ENCODE peak calls at places on chromosome 18, in seven cellular contexts. One of them, this sample, is unnamed.

GRCh38 chr18:48791636-48792105 is 159.1 kb downstream of the SMAD7 start:
- DNase-seq in astrocyte of the cerebellum: no peak
- DNase-seq in astrocyte of the spinal cord: no peak
- DNase-seq in AG04450: no peak
- DNase-seq in BJ: no peak
- DNase-seq in IMR-90: no peak
- DNase-seq in heart left ventricle: no peak
- DNase-seq in this sample: no peak

GRCh38 chr18:32735781-32736180 is 37.0 kb downstream of the KLHL14 start:
- DNase-seq in astrocyte of the cerebellum: peak; percentile 82
- DNase-seq in astrocyte of the spinal cord: peak; percentile 79
- DNase-seq in AG04450: no peak
- DNase-seq in BJ: no peak
- DNase-seq in IMR-90: peak; percentile 24
- DNase-seq in heart left ventricle: no peak
- DNase-seq in this sample: no peak

GRCh38 chr18:44126598-44126997 is 554.1 kb upstream of the SETBP1 start:
- DNase-seq in astrocyte of the cerebellum: no peak
- DNase-seq in astrocyte of the spinal cord: no peak
- DNase-seq in AG04450: no peak
- DNase-seq in BJ: no peak
- DNase-seq in IMR-90: no peak
- DNase-seq in heart left ventricle: no peak
- DNase-seq in this sample: no peak

GRCh38 chr18:5628512-5629255 is 84.9 kb upstream of the EPB41L3 start:
- DNase-seq in astrocyte of the cerebellum: no peak
- DNase-seq in astrocyte of the spinal cord: peak; percentile 48
- DNase-seq in AG04450: no peak
- DNase-seq in BJ: no peak
- DNase-seq in IMR-90: peak; percentile 17
- DNase-seq in heart left ventricle: peak; percentile 67
- DNase-seq in this sample: no peak

GRCh38 chr18:7789853-7790552 is 222.9 kb downstream of the PTPRM start:
- DNase-seq in astrocyte of the cerebellum: peak; percentile 35
- DNase-seq in astrocyte of the spinal cord: peak; percentile 60
- DNase-seq in AG04450: peak; percentile 26
- DNase-seq in BJ: no peak
- DNase-seq in IMR-90: peak; percentile 55
- DNase-seq in heart left ventricle: no peak
- DNase-seq in this sample: peak; percentile 5

GRCh38 chr18:70623106-70623505 is 334.3 kb downstream of the SOCS6 start:
- DNase-seq in astrocyte of the cerebellum: no peak
- DNase-seq in astrocyte of the spinal cord: no peak
- DNase-seq in AG04450: no peak
- DNase-seq in BJ: no peak
- DNase-seq in IMR-90: no peak
- DNase-seq in heart left ventricle: no peak
- DNase-seq in this sample: no peak

GRCh38 chr18:8823530-8823929 is 118.2 kb downstream of the MTCL1 start:
- DNase-seq in astrocyte of the cerebellum: no peak
- DNase-seq in astrocyte of the spinal cord: no peak
- DNase-seq in AG04450: no peak
- DNase-seq in BJ: no peak
- DNase-seq in IMR-90: no peak
- DNase-seq in heart left ventricle: no peak
- DNase-seq in this sample: no peak

GRCh38 chr18:46333371-46334199 is 229.4 kb downstream of the HAUS1 start:
- DNase-seq in astrocyte of the cerebellum: no peak
- DNase-seq in astrocyte of the spinal cord: no peak
- DNase-seq in AG04450: no peak
- DNase-seq in BJ: no peak
- DNase-seq in IMR-90: no peak
- DNase-seq in heart left ventricle: peak; percentile 64
- DNase-seq in this sample: no peak

GRCh38 chr18:24176727-24177416 is 38.0 kb downstream of the CABYR start:
- DNase-seq in astrocyte of the cerebellum: no peak
- DNase-seq in astrocyte of the spinal cord: peak; percentile 48
- DNase-seq in AG04450: peak; percentile 10
- DNase-seq in BJ: no peak
- DNase-seq in IMR-90: peak; percentile 56
- DNase-seq in heart left ventricle: peak; percentile 63
- DNase-seq in this sample: no peak

GRCh38 chr18:45876131-45876530 is 50.7 kb downstream of the SIGLEC15 start:
- DNase-seq in astrocyte of the cerebellum: no peak
- DNase-seq in astrocyte of the spinal cord: peak; percentile 53
- DNase-seq in AG04450: no peak
- DNase-seq in BJ: no peak
- DNase-seq in IMR-90: peak; percentile 25
- DNase-seq in heart left ventricle: no peak
- DNase-seq in this sample: no peak

GRCh38 chr18:54125429-54125828 is 99.0 kb downstream of the MBD2 start:
- DNase-seq in astrocyte of the cerebellum: no peak
- DNase-seq in astrocyte of the spinal cord: no peak
- DNase-seq in AG04450: no peak
- DNase-seq in BJ: no peak
- DNase-seq in IMR-90: no peak
- DNase-seq in heart left ventricle: no peak
- DNase-seq in this sample: no peak

GRCh38 chr18:39215920-39216319 is 1650.3 kb upstream of the CELF4 start:
- DNase-seq in astrocyte of the cerebellum: no peak
- DNase-seq in astrocyte of the spinal cord: no peak
- DNase-seq in AG04450: no peak
- DNase-seq in BJ: no peak
- DNase-seq in IMR-90: no peak
- DNase-seq in heart left ventricle: no peak
- DNase-seq in this sample: no peak

GRCh38 chr18:68298340-68298739 is 416.6 kb downstream of the TMX3 start:
- DNase-seq in astrocyte of the cerebellum: no peak
- DNase-seq in astrocyte of the spinal cord: no peak
- DNase-seq in AG04450: no peak
- DNase-seq in BJ: no peak
- DNase-seq in IMR-90: no peak
- DNase-seq in heart left ventricle: no peak
- DNase-seq in this sample: no peak

GRCh38 chr18:8426401-8426800 is 182.8 kb upstream of the RAB12 start:
- DNase-seq in astrocyte of the cerebellum: no peak
- DNase-seq in astrocyte of the spinal cord: no peak
- DNase-seq in AG04450: no peak
- DNase-seq in BJ: no peak
- DNase-seq in IMR-90: no peak
- DNase-seq in heart left ventricle: no peak
- DNase-seq in this sample: no peak

GRCh38 chr18:34631071-34631470 is 79.0 kb upstream of the DTNA start:
- DNase-seq in astrocyte of the cerebellum: no peak
- DNase-seq in astrocyte of the spinal cord: no peak
- DNase-seq in AG04450: no peak
- DNase-seq in BJ: no peak
- DNase-seq in IMR-90: no peak
- DNase-seq in heart left ventricle: no peak
- DNase-seq in this sample: no peak

GRCh38 chr18:12278153-12278764 is 24.1 kb downstream of the CIDEA start:
- DNase-seq in astrocyte of the cerebellum: no peak
- DNase-seq in astrocyte of the spinal cord: no peak
- DNase-seq in AG04450: no peak
- DNase-seq in BJ: no peak
- DNase-seq in IMR-90: peak; percentile 13
- DNase-seq in heart left ventricle: no peak
- DNase-seq in this sample: no peak

GRCh38 chr18:12278765-12279682 is 24.9 kb downstream of the CIDEA start:
- DNase-seq in astrocyte of the cerebellum: peak; percentile 84
- DNase-seq in astrocyte of the spinal cord: peak; percentile 98
- DNase-seq in AG04450: peak; percentile 97
- DNase-seq in BJ: peak; percentile 83
- DNase-seq in IMR-90: peak; percentile 98
- DNase-seq in heart left ventricle: peak; percentile 94
- DNase-seq in this sample: peak; percentile 78

GRCh38 chr18:12281861-12282260 is 26.2 kb upstream of the TUBB6 start:
- DNase-seq in astrocyte of the cerebellum: no peak
- DNase-seq in astrocyte of the spinal cord: no peak
- DNase-seq in AG04450: no peak
- DNase-seq in BJ: no peak
- DNase-seq in IMR-90: no peak
- DNase-seq in heart left ventricle: no peak
- DNase-seq in this sample: no peak

GRCh38 chr18:12282436-12283039 is 25.5 kb upstream of the TUBB6 start:
- DNase-seq in astrocyte of the cerebellum: peak; percentile 27
- DNase-seq in astrocyte of the spinal cord: peak; percentile 82
- DNase-seq in AG04450: peak; percentile 54
- DNase-seq in BJ: peak; percentile 83
- DNase-seq in IMR-90: peak; percentile 93
- DNase-seq in heart left ventricle: no peak
- DNase-seq in this sample: peak; percentile 66

DNA sequence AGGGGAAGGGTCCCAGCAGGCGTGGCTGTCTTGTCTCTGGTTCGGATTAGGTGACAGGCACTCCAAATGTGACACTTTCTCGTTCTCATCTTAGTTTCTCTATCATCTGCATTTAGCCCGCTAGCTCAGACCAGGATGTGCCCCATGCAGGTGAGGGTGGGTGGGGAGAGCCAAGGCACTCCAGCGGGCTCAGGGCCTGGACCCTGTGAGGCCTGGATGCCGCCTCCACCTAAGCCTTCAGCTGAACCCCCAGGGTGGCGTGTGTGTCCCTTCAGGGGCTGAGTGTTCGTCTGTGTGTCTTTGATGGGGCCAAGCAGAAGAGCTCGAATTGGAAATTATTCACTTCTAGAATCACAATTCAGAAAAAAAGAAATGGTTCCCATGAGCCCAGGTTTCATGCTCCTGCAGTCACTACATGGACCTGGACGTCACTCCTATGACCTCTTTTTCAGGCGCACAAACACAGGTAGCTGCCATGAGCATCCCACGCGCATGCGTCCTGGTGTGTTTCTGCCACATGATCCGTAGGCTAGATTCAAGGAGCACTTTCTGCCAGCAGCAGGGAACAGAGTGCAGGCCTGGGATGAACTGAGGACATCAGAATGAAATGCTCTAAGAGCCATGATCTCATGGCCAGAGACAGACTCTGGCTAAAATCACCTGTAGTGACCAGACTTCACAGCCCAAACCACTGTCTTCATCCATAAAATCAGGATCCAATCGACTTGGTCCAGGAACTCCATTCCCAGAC is 25.8 kb downstream of the CIDEA start:
- DNase-seq in astrocyte of the cerebellum: no peak
- DNase-seq in astrocyte of the spinal cord: no peak
- DNase-seq in AG04450: no peak
- DNase-seq in BJ: no peak
- DNase-seq in IMR-90: no peak
- DNase-seq in heart left ventricle: peak; percentile 71
- DNase-seq in this sample: no peak
- H3K4me3 ChIP-seq in astrocyte of the cerebellum: no peak overlapping the region
- H3K4me3 ChIP-seq in astrocyte of the spinal cord: no peak overlapping the region
- H3K4me3 ChIP-seq in AG04450: no peak overlapping the region
- H3K4me3 ChIP-seq in BJ: peak overlapping the region; percentile 27
- H3K4me3 ChIP-seq in IMR-90: peak overlapping the region; percentile 5
- H3K4me3 ChIP-seq in heart left ventricle: peak overlapping the region; percentile 53
- H3K4me3 ChIP-seq in this sample: peak overlapping the region; percentile 33

DNA sequence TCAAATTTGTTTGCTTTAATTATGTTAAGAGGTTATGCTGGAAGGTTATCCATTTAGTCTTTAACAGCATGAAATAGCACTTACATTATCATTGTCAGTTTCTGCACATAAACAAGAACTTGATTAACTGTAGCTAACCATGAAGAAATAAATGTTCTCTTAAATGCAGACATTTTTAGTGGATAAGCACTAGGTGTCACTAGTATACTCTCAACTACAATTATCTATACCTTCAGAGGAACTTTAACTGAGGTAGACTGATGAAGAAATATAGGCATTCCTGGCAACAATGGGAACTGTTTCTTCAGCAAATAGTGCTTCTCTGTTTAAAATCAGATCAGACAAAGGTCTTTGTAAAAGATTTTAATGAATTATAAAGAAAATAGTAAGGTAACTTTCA is 178.8 kb upstream of the CHST9 start:
- DNase-seq in astrocyte of the cerebellum: peak; percentile 5
- DNase-seq in astrocyte of the spinal cord: peak; percentile 20
- DNase-seq in AG04450: no peak
- DNase-seq in BJ: no peak
- DNase-seq in IMR-90: no peak
- DNase-seq in heart left ventricle: no peak
- DNase-seq in this sample: no peak
- TF ChIP-seq CTCF in astrocyte of the cerebellum: peak; percentile 5
- TF ChIP-seq CTCF in astrocyte of the spinal cord: peak; percentile 19
- TF ChIP-seq CTCF in AG04450: no peak
- TF ChIP-seq CTCF in BJ: no peak
- TF ChIP-seq CTCF in IMR-90: no peak
- TF ChIP-seq CTCF in heart left ventricle: no peak
- TF ChIP-seq CTCF in this sample: no peak

GRCh38 chr18:73778052-73778395 is 369.6 kb downstream of the FBXO15 start:
- DNase-seq in astrocyte of the cerebellum: no peak
- DNase-seq in astrocyte of the spinal cord: no peak
- DNase-seq in AG04450: no peak
- DNase-seq in BJ: no peak
- DNase-seq in IMR-90: no peak
- DNase-seq in heart left ventricle: no peak
- DNase-seq in this sample: no peak

GRCh38 chr18:73777356-73778051 is 370.1 kb downstream of the FBXO15 start:
- DNase-seq in astrocyte of the cerebellum: no peak
- DNase-seq in astrocyte of the spinal cord: no peak
- DNase-seq in AG04450: no peak
- DNase-seq in BJ: no peak
- DNase-seq in IMR-90: no peak
- DNase-seq in heart left ventricle: no peak
- DNase-seq in this sample: no peak

GRCh38 chr18:73780218-73780617 is 367.4 kb downstream of the FBXO15 start:
- DNase-seq in astrocyte of the cerebellum: no peak
- DNase-seq in astrocyte of the spinal cord: no peak
- DNase-seq in AG04450: no peak
- DNase-seq in BJ: no peak
- DNase-seq in IMR-90: no peak
- DNase-seq in heart left ventricle: no peak
- DNase-seq in this sample: no peak

DNA sequence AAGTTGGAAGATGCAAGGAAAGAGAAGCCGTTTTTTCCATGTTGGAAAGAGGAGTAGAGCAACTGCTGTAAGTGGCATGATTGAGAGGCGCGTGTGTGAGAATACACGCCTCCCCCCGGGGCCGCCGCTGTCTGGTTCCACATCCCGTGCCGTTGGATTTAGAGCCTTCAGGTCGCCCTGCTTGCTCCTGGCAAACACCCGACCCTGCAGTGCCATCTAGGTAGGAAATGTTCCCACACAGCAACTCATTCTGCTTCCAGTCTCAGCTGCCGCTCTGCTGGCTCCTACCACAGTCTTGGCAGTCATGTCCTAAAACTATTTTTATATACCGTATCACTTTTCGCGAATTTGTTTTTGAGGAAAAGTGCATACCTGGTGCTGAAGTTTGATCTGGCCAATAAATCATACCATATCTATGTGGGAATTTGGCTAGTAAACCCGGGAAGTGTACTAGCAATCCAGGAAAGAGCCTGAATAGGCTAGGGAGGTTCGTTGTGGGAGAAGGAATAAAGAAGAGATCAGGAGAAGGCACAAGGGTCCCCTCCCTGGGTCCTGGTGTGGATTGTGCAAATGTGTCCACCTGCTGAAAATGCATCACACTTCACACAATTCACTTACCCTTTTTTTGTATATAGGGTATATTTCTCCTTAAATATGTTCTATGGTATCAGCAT is 372.7 kb downstream of the FBXO15 start:
- DNase-seq in astrocyte of the cerebellum: no peak
- DNase-seq in astrocyte of the spinal cord: no peak
- DNase-seq in AG04450: no peak
- DNase-seq in BJ: no peak
- DNase-seq in IMR-90: no peak
- DNase-seq in heart left ventricle: peak; percentile 37
- DNase-seq in this sample: no peak
- H3K4me3 ChIP-seq in astrocyte of the cerebellum: no peak overlapping the region
- H3K4me3 ChIP-seq in astrocyte of the spinal cord: no peak overlapping the region
- H3K4me3 ChIP-seq in AG04450: no peak overlapping the region
- H3K4me3 ChIP-seq in BJ: no peak overlapping the region
- H3K4me3 ChIP-seq in IMR-90: no peak overlapping the region
- H3K4me3 ChIP-seq in heart left ventricle: no peak overlapping the region
- H3K4me3 ChIP-seq in this sample: no peak overlapping the region

GRCh38 chr18:686339-687111 is 25.9 kb downstream of the ENOSF1 start:
- DNase-seq in astrocyte of the cerebellum: no peak
- DNase-seq in astrocyte of the spinal cord: no peak
- DNase-seq in AG04450: no peak
- DNase-seq in BJ: no peak
- DNase-seq in IMR-90: peak; percentile 23
- DNase-seq in heart left ventricle: no peak
- DNase-seq in this sample: no peak
- TF ChIP-seq CTCF in astrocyte of the cerebellum: no peak
- TF ChIP-seq CTCF in astrocyte of the spinal cord: no peak
- TF ChIP-seq CTCF in AG04450: peak; percentile 4
- TF ChIP-seq CTCF in BJ: no peak
- TF ChIP-seq CTCF in IMR-90: no peak
- TF ChIP-seq CTCF in heart left ventricle: no peak
- TF ChIP-seq CTCF in this sample: no peak